ENCODE peak calls at places on chromosomes 7 and 10, in five cellular contexts. U is colonic mucosa, M is lung, F is pancreas, I is adrenal gland. G is an unnamed sample.

GRCh38 chr7:23530355-23530754 is 1.4 kb downstream of the TRA2A start:
- DNase-seq in U (peak; percentile 29), M (no peak), F (no peak), I (no peak), G (no peak)

GRCh38 chr7:112452102-112452888 is 2.0 kb downstream of the IFRD1 start:
- DNase-seq in U (peak; percentile 35), M (no peak), F (no peak), I (peak; percentile 72), G (peak; percentile 81)

GRCh38 chr10:17693009-17693408 is 49.1 kb downstream of the STAM start:
- DNase-seq in U (no peak), M (no peak), F (no peak), I (no peak), G (no peak)

GRCh38 chr10:69106900-69107511 is 17.0 kb upstream of the VPS26A start:
- DNase-seq in U (no peak), M (no peak), F (no peak), I (no peak), G (no peak)

GRCh38 chr7:149261829-149262617 is at the start of gene ZNF783:
- DNase-seq in U (peak; percentile 85), M (peak; percentile 85), F (peak; percentile 90), I (peak; percentile 86), G (peak; percentile 93)

GRCh38 chr10:72765051-72765450 is 73.1 kb downstream of the MCU start:
- DNase-seq in U (no peak), M (no peak), F (no peak), I (no peak), G (no peak)

GRCh38 chr10:113515521-113516045 is 37.3 kb upstream of the HABP2 start:
- DNase-seq in U (no peak), M (no peak), F (no peak), I (no peak), G (no peak)

GRCh38 chr10:95237376-95238170 is 43.5 kb downstream of the ACSM6 start:
- DNase-seq in U (no peak), M (no peak), F (no peak), I (no peak), G (no peak)

GRCh38 chr7:108584211-108584610 is 14.5 kb downstream of the DNAJB9 start:
- DNase-seq in U (no peak), M (no peak), F (no peak), I (no peak), G (no peak)

GRCh38 chr7:101172854-101173751 is 7.0 kb downstream of the NAT16 start:
- DNase-seq in U (peak; percentile 47), M (peak; percentile 80), F (peak; percentile 94), I (peak; percentile 91), G (peak; percentile 80)
- H3K4me3 ChIP-seq in U (no peak overlapping the region), M (no peak overlapping the region), F (peak overlapping the region; percentile 16), I (no peak overlapping the region), G (no peak overlapping the region)

DNA sequence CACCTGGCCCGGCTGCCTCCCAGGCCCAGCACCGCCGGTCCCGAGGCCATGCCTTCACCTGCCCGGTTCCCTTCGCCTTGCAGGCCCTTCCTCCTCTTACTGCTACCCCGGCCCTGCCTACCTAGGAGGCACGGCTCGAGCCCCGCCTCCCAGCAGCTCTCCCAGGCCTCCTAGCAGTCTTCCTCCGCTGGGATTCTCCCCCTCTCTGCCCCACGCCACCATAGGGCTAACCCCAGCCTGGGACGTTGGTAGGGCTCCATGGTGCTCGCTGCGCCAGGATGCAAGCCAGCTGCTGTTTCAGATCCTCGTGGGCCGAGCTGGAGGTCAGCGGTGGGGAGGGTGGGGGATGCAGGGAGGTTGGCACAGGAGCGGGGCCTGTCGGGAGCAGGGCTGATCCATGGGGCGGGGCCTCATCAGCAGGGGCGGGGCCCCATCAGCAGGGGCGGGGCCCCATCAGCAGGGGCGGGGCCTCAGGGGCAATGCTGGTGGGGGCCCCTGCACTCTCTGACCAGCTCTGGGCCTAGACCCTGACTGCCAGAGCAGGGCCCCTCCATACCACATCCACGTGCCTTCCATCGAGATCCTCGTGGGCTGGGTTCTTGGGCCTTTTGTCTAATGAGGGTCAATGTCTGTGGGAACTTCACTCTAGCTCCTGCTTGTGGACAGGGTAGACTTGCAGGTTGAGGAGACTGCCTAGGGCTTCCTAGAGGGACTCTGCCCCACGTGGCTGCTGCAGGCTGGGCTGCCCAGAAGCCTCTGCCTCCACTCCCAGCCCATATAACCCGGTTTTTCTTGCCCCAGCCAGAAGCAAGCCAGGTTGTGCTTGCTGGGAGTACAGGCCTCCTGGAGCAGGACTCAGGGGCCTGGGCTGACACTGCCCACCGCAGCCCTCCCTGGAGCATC is 63.1 kb downstream of the RASGEF1A start:
- DNase-seq in U (peak; percentile 32), M (no peak), F (peak; percentile 84), I (peak; percentile 8), G (peak; percentile 48)
- TF ChIP-seq CTCF in U (no peak), M (no peak), F (no peak), I (no peak), G (no peak)

GRCh38 chr7:927031-927671 is 27.3 kb downstream of the ADAP1 start:
- DNase-seq in U (peak; percentile 70), M (no peak), F (peak; percentile 65), I (no peak), G (no peak)
- H3K27ac ChIP-seq in U (peak overlapping the region; percentile 94), M (no peak overlapping the region), F (no peak overlapping the region), I (no peak overlapping the region), G (no peak overlapping the region)

DNA sequence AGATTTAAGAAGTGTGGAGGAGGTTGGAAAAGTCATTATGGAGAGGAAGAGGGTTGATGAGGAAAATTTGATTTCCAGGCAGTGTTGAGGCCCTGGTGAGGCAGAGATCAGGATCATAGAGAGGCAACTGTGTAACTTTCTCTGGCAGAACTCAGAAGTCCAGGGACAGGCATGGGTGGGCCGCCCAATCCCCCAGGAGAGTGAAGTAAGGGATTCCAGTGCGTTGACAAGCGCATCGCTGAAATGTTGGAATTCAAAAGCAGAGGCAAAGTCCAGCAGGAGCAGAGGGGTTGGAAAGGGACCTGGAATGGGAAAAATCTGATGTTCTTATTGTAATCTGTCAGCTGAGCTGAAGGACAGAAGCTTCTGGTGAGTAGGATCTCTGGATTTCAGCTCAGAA is 207.3 kb downstream of the FAM107B start:
- DNase-seq in U (no peak), M (no peak), F (no peak), I (no peak), G (no peak)
- H3K4me3 ChIP-seq in U (no peak overlapping the region), M (no peak overlapping the region), F (no peak overlapping the region), I (no peak overlapping the region), G (no peak overlapping the region)

G was measured in testis.